ENCODE peak calls at places on chromosomes 16 and 17, in six cellular contexts. One of them, this sample, is unnamed.

GRCh38 chr16:2473425-2473926 is 1.5 kb upstream of the TBC1D24 start:
- DNase-seq in endothelial cell of umbilical vein: no peak
- DNase-seq in A549: peak
- DNase-seq in HepG2: no peak
- DNase-seq in GM12878: no peak
- DNase-seq in K562: peak
- DNase-seq in this sample: peak

GRCh38 chr16:11386791-11387546 is 41.7 kb downstream of the RMI2 start:
- DNase-seq in K562: peak
- DNase-seq in GM12878: no peak
- DNase-seq in HepG2: peak
- DNase-seq in A549: peak
- DNase-seq in endothelial cell of umbilical vein: peak
- DNase-seq in this sample: no peak

GRCh38 chr16:22123146-22123545 is 30.8 kb downstream of the VWA3A start:
- DNase-seq in K562: peak
- DNase-seq in endothelial cell of umbilical vein: no peak
- DNase-seq in HepG2: no peak
- DNase-seq in GM12878: no peak
- DNase-seq in A549: peak
- DNase-seq in this sample: peak

GRCh38 chr17:40514013-40514875 is 12.8 kb upstream of the TNS4 start:
- DNase-seq in endothelial cell of umbilical vein: no peak
- DNase-seq in GM12878: no peak
- DNase-seq in K562: no peak
- DNase-seq in A549: no peak
- DNase-seq in HepG2: no peak
- DNase-seq in this sample: no peak

GRCh38 chr17:45405250-45406086 is 27.2 kb downstream of the ARHGAP27 start:
- DNase-seq in GM12878: no peak
- DNase-seq in A549: no peak
- DNase-seq in K562: peak
- DNase-seq in endothelial cell of umbilical vein: no peak
- DNase-seq in HepG2: no peak
- DNase-seq in this sample: no peak

GRCh38 chr16:81029930-81030604 is 5.6 kb upstream of the ATMIN start:
- DNase-seq in HepG2: no peak
- DNase-seq in GM12878: no peak
- DNase-seq in A549: no peak
- DNase-seq in endothelial cell of umbilical vein: no peak
- DNase-seq in K562: no peak
- DNase-seq in this sample: no peak

GRCh38 chr17:3800362-3801042 is 486 bp downstream of the ITGAE start:
- DNase-seq in A549: no peak
- DNase-seq in GM12878: no peak
- DNase-seq in HepG2: no peak
- DNase-seq in K562: no peak
- DNase-seq in endothelial cell of umbilical vein: no peak
- DNase-seq in this sample: no peak

GRCh38 chr17:72751746-72752145 is 340.7 kb downstream of the SLC39A11 start:
- DNase-seq in K562: no peak
- DNase-seq in endothelial cell of umbilical vein: no peak
- DNase-seq in HepG2: no peak
- DNase-seq in GM12878: no peak
- DNase-seq in A549: no peak
- DNase-seq in this sample: no peak

GRCh38 chr17:78313735-78314648 is 45.9 kb downstream of the SOCS3 start:
- DNase-seq in GM12878: peak
- DNase-seq in K562: peak
- DNase-seq in endothelial cell of umbilical vein: peak
- DNase-seq in A549: peak
- DNase-seq in HepG2: peak
- DNase-seq in this sample: peak

GRCh38 chr17:30363715-30364202 is 15.0 kb upstream of the CPD start:
- DNase-seq in HepG2: no peak
- DNase-seq in endothelial cell of umbilical vein: no peak
- DNase-seq in GM12878: peak
- DNase-seq in K562: peak
- DNase-seq in A549: no peak
- DNase-seq in this sample: peak

GRCh38 chr17:6098466-6099180 is 28.4 kb downstream of the WSCD1 start:
- DNase-seq in GM12878: no peak
- DNase-seq in A549: no peak
- DNase-seq in endothelial cell of umbilical vein: peak
- DNase-seq in HepG2: no peak
- DNase-seq in K562: peak
- DNase-seq in this sample: no peak

GRCh38 chr16:24255446-24256352 is at the start of gene CACNG3:
- DNase-seq in HepG2: peak
- DNase-seq in GM12878: no peak
- DNase-seq in A549: peak
- DNase-seq in endothelial cell of umbilical vein: peak
- DNase-seq in K562: peak
- DNase-seq in this sample: peak

GRCh38 chr16:81275795-81276194 is 37.3 kb downstream of the BCO1 start:
- DNase-seq in A549: no peak
- DNase-seq in K562: no peak
- DNase-seq in GM12878: no peak
- DNase-seq in endothelial cell of umbilical vein: no peak
- DNase-seq in HepG2: no peak
- DNase-seq in this sample: no peak

GRCh38 chr17:2438823-2439222 is 38.0 kb upstream of the MNT start:
- DNase-seq in endothelial cell of umbilical vein: no peak
- DNase-seq in GM12878: no peak
- DNase-seq in K562: no peak
- DNase-seq in A549: no peak
- DNase-seq in HepG2: no peak
- DNase-seq in this sample: peak

GRCh38 chr17:913207-913606 is 66.4 kb downstream of the NXN start:
- DNase-seq in K562: no peak
- DNase-seq in HepG2: no peak
- DNase-seq in A549: no peak
- DNase-seq in GM12878: no peak
- DNase-seq in endothelial cell of umbilical vein: no peak
- DNase-seq in this sample: no peak

GRCh38 chr17:910503-911194 is 68.9 kb downstream of the NXN start:
- DNase-seq in GM12878: no peak
- DNase-seq in HepG2: no peak
- DNase-seq in A549: no peak
- DNase-seq in K562: no peak
- DNase-seq in endothelial cell of umbilical vein: no peak
- DNase-seq in this sample: no peak

GRCh38 chr17:915416-916201 is 64.0 kb downstream of the NXN start:
- DNase-seq in endothelial cell of umbilical vein: peak
- DNase-seq in A549: no peak
- DNase-seq in HepG2: no peak
- DNase-seq in GM12878: no peak
- DNase-seq in K562: no peak
- DNase-seq in this sample: no peak

GRCh38 chr17:907725-908124 is 71.9 kb downstream of the NXN start:
- DNase-seq in HepG2: no peak
- DNase-seq in endothelial cell of umbilical vein: no peak
- DNase-seq in GM12878: no peak
- DNase-seq in K562: no peak
- DNase-seq in A549: no peak
- DNase-seq in this sample: no peak

GRCh38 chr17:909642-910323 is 69.8 kb downstream of the NXN start:
- DNase-seq in HepG2: no peak
- DNase-seq in GM12878: no peak
- DNase-seq in K562: peak
- DNase-seq in endothelial cell of umbilical vein: no peak
- DNase-seq in A549: no peak
- DNase-seq in this sample: peak
- TF ChIP-seq MYC in HepG2: no peak
- TF ChIP-seq MYC in GM12878: no peak
- TF ChIP-seq MYC in K562: no peak
- TF ChIP-seq MYC in endothelial cell of umbilical vein: no peak
- TF ChIP-seq MYC in A549: no peak
- TF ChIP-seq MYC in this sample: no peak

GRCh38 chr17:75875182-75875939 is 3.0 kb downstream of the TRIM47 start:
- DNase-seq in A549: no peak
- DNase-seq in HepG2: no peak
- DNase-seq in endothelial cell of umbilical vein: no peak
- DNase-seq in K562: no peak
- DNase-seq in GM12878: no peak
- DNase-seq in this sample: no peak

GRCh38 chr17:75875940-75876189 is 2.5 kb downstream of the TRIM47 start:
- DNase-seq in endothelial cell of umbilical vein: no peak
- DNase-seq in HepG2: no peak
- DNase-seq in GM12878: no peak
- DNase-seq in A549: no peak
- DNase-seq in K562: no peak
- DNase-seq in this sample: no peak

GRCh38 chr17:75877752-75878173 is 618 bp downstream of the TRIM47 start:
- DNase-seq in GM12878: no peak
- DNase-seq in HepG2: peak
- DNase-seq in K562: peak
- DNase-seq in A549: no peak
- DNase-seq in endothelial cell of umbilical vein: peak
- DNase-seq in this sample: peak

GRCh38 chr17:75876938-75877751 is 1.2 kb downstream of the TRIM47 start:
- DNase-seq in GM12878: no peak
- DNase-seq in HepG2: peak
- DNase-seq in K562: no peak
- DNase-seq in endothelial cell of umbilical vein: peak
- DNase-seq in A549: peak
- DNase-seq in this sample: no peak

DNA sequence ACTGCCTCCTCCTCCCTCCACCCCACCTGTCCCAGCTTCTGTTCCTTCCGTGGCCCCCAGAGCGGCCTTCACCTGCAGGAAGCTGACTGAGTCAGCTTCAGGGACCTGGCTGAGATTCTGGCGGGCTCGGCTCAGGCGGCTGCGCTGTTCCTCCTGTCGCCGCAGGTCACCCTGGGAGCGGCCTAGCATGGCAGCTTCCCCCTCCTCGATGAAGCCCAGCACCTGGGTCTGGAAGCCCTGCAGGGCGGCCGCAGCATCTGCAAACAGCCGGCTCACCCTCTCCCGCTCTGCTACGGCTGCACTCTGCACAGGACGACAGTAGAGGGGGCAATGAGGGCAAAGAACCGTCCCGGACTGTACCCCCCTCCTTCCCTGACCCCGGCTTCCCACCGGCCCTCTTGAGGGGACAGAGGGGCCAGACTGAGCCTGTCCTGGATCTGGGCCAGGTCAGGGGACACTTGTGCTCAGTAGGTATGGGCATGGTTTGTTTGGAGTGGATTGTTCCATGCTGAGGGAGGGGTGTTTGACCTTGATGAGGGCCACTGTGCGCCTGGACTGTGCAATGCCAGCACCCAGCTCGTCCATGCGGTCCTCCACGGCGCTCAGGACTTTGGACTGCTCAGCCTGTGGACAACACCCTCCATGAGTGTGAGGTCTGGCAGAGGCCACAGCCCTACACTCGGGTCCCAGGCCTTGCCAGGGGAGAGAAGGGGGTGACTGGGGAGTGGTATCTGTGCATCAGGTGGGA is 2.0 kb downstream of the TRIM47 start:
- DNase-seq in HepG2: peak
- DNase-seq in A549: peak
- DNase-seq in GM12878: no peak
- DNase-seq in endothelial cell of umbilical vein: peak
- DNase-seq in K562: no peak
- DNase-seq in this sample: no peak
- TF ChIP-seq MYC in HepG2: peak
- TF ChIP-seq MYC in A549: no peak
- TF ChIP-seq MYC in GM12878: no peak
- TF ChIP-seq MYC in endothelial cell of umbilical vein: no peak
- TF ChIP-seq MYC in K562: no peak
- TF ChIP-seq MYC in this sample: no peak

DNA sequence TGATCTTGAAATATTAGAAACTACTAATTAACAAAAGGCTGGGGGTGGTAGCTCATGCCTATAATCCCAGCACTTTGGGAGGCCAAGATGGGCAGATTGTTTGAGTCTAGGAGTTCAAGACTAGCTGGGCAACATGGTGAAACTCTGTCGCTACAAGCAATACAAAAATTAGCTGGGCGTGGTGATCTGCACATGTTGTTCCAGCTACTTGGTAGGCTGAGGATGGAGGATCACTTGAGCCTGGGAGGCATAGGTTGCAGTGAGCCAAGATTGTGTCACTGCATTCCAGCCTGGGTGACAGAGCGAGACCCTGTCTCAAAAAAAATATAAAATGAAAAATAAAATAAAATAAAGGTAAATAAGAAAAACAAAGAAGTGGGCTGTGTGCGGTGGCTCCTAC is 66.6 kb downstream of the ARSG start:
- DNase-seq in GM12878: no peak
- DNase-seq in endothelial cell of umbilical vein: no peak
- DNase-seq in HepG2: no peak
- DNase-seq in A549: no peak
- DNase-seq in K562: no peak
- DNase-seq in this sample: no peak
- TF ChIP-seq MYC in GM12878: no peak
- TF ChIP-seq MYC in endothelial cell of umbilical vein: no peak
- TF ChIP-seq MYC in HepG2: no peak
- TF ChIP-seq MYC in A549: no peak
- TF ChIP-seq MYC in K562: no peak
- TF ChIP-seq MYC in this sample: no peak

GRCh38 chr17:33924105-33924504 is 331.0 kb upstream of the CCL2 start:
- DNase-seq in endothelial cell of umbilical vein: no peak
- DNase-seq in HepG2: no peak
- DNase-seq in GM12878: no peak
- DNase-seq in K562: peak
- DNase-seq in A549: no peak
- DNase-seq in this sample: no peak

GRCh38 chr17:33932996-33933395 is 322.1 kb upstream of the CCL2 start:
- DNase-seq in GM12878: no peak
- DNase-seq in K562: no peak
- DNase-seq in endothelial cell of umbilical vein: no peak
- DNase-seq in A549: no peak
- DNase-seq in HepG2: no peak
- DNase-seq in this sample: no peak

GRCh38 chr17:33927732-33928133 is 327.4 kb upstream of the CCL2 start:
- DNase-seq in K562: peak
- DNase-seq in GM12878: no peak
- DNase-seq in A549: peak
- DNase-seq in endothelial cell of umbilical vein: no peak
- DNase-seq in HepG2: no peak
- DNase-seq in this sample: peak

GRCh38 chr17:33925650-33926049 is 329.4 kb upstream of the CCL2 start:
- DNase-seq in HepG2: no peak
- DNase-seq in GM12878: no peak
- DNase-seq in A549: no peak
- DNase-seq in endothelial cell of umbilical vein: no peak
- DNase-seq in K562: no peak
- DNase-seq in this sample: no peak

DNA sequence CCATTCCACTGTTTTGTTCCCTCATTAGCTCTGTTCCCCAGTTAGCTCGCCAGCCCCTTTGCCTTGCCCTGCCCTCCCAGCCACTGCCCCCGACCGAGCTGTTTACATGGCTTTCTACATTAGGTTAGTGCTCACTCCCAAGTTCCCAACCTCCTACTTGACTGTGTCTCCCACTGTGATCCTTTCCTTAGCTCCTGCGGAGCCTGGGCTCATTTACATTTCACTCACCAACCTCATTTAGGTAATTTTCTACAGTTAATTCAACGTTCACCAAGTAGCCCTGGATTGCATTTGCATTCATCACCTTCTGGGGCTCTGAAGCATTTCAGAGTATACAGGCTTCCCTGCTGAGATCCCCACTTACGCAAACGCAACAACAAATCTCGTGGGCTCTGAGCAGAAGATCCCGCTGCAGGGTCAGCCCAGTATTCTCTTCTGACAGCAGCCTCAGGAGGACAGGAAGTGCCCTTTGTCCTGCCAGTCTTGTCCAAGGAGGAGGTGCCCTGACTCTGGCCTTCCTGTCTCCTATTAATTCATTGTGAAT is 325.8 kb upstream of the CCL2 start:
- DNase-seq in endothelial cell of umbilical vein: no peak
- DNase-seq in GM12878: no peak
- DNase-seq in K562: no peak
- DNase-seq in A549: no peak
- DNase-seq in HepG2: no peak
- DNase-seq in this sample: no peak
- TF ChIP-seq MYC in endothelial cell of umbilical vein: no peak
- TF ChIP-seq MYC in GM12878: no peak
- TF ChIP-seq MYC in K562: no peak
- TF ChIP-seq MYC in A549: no peak
- TF ChIP-seq MYC in HepG2: no peak
- TF ChIP-seq MYC in this sample: no peak

This sample was measured in NB4.